ENCODE peak calls at places on chromosomes 3 and 15, in eight cellular contexts. B is activated CD4-positive, alpha-beta T cell treated with anti-CD3 and anti-CD28 coated beads for 48 hours; R is M059J; P is NCI-H2081; T is right lobe of liver; Y is hippocampal formation; W is hepatocyte; F is HFFc6. I is an unnamed sample.

GRCh38 chr15:91302588-91303439 is 202.8 kb downstream of the SV2B start:
- DNase-seq in T (no peak), W (peak), P (peak), F (peak), R (peak), Y (peak), B (peak), I (peak)

GRCh38 chr15:58438956-58439355 is 7.2 kb downstream of the LIPC start:
- DNase-seq in F (peak), Y (no peak), R (peak), W (peak), B (peak), P (peak), T (peak), I (no peak)

GRCh38 chr15:60135961-60136360 is 131.8 kb downstream of the FOXB1 start:
- DNase-seq in Y (peak), R (no peak), P (no peak), B (no peak), T (no peak), W (no peak), F (no peak), I (no peak)

GRCh38 chr3:124860599-124860998 is 26.6 kb downstream of the ITGB5 start:
- DNase-seq in B (no peak), F (peak), T (no peak), R (peak), Y (no peak), P (no peak), W (peak), I (no peak)

GRCh38 chr3:180250172-180250571 is 213.4 kb upstream of the PEX5L start:
- DNase-seq in B (no peak), F (peak), P (peak), W (peak), T (no peak), R (peak), Y (no peak), I (no peak)

GRCh38 chr15:60426870-60427528 is 29.2 kb upstream of the ANXA2 start:
- DNase-seq in B (no peak), T (no peak), W (peak), Y (no peak), P (no peak), R (peak), F (peak), I (no peak)

GRCh38 chr15:67823371-67824156 is 1.7 kb upstream of the SKOR1 start:
- DNase-seq in W (no peak), R (no peak), P (peak), F (no peak), B (peak), Y (no peak), T (no peak), I (no peak)

GRCh38 chr3:117473981-117474563 is 764.5 kb downstream of the TUSC7 start:
- DNase-seq in Y (no peak), R (no peak), F (no peak), T (no peak), B (no peak), W (peak), P (peak), I (peak)

GRCh38 chr15:32908921-32909320 is 191.1 kb downstream of the GREM1 start:
- DNase-seq in T (no peak), B (no peak), F (no peak), Y (no peak), R (no peak), P (no peak), W (no peak), I (no peak)

I was measured in NCI-H2227 treated with DMSO at 0.1 percent for 48 hours.